ENCODE peak calls at places on chromosome 21, in four cellular contexts. D, Q, F and B are unnamed samples.

GRCh38 chr21:46334351-46335140 is 10.6 kb downstream of the PCNT start:
- DNase-seq in Q (no peak), D (no peak), F (no peak), B (no peak)

GRCh38 chr21:15126948-15127347 is 62.1 kb upstream of the NRIP1 start:
- DNase-seq in D (no peak), F (no peak), Q (no peak), B (no peak)

GRCh38 chr21:35144978-35145377 is 95.9 kb upstream of the RUNX1 start:
- DNase-seq in D (no peak), Q (no peak), F (no peak), B (no peak)

GRCh38 chr21:34344584-34344983 is 19.2 kb upstream of the KCNE2 start:
- DNase-seq in Q (no peak), D (no peak), F (no peak), B (no peak)

GRCh38 chr21:18443686-18444085 is 40.1 kb upstream of the TMPRSS15 start:
- DNase-seq in D (no peak), F (no peak), Q (no peak), B (no peak)

GRCh38 chr21:38993561-38993960 is 187.8 kb downstream of the ETS2 start:
- DNase-seq in F (peak; percentile 72), D (no peak), Q (no peak), B (no peak)

GRCh38 chr21:33655591-33656221 is 13.4 kb downstream of the ITSN1 start:
- DNase-seq in D (no peak), Q (no peak), F (no peak), B (no peak)

GRCh38 chr21:26165331-26165730 is 5.2 kb downstream of the APP start:
- DNase-seq in D (no peak), Q (no peak), F (no peak), B (no peak)

GRCh38 chr21:35020902-35021301 is 28.2 kb downstream of the RUNX1 start:
- DNase-seq in F (no peak), Q (no peak), D (no peak), B (no peak)

GRCh38 chr21:38280446-38280845 is 23.7 kb downstream of the KCNJ15 start:
- DNase-seq in Q (no peak), D (no peak), F (no peak), B (no peak)

GRCh38 chr21:14691924-14692323 is 145.8 kb upstream of the SAMSN1 start:
- DNase-seq in Q (no peak), F (no peak), D (no peak), B (no peak)

GRCh38 chr21:17921579-17922530 is 102.7 kb upstream of the C21orf91 start:
- DNase-seq in D (no peak), F (no peak), Q (no peak), B (no peak)

GRCh38 chr21:31926498-31926897 is 53.7 kb downstream of the HUNK start:
- DNase-seq in Q (no peak), F (no peak), D (no peak), B (no peak)

GRCh38 chr21:31930001-31930400 is 57.2 kb downstream of the HUNK start:
- DNase-seq in F (no peak), Q (no peak), D (no peak), B (no peak)

GRCh38 chr21:31929548-31929947 is 56.7 kb downstream of the HUNK start:
- DNase-seq in Q (peak; percentile 39), F (no peak), D (no peak), B (no peak)

GRCh38 chr21:31924548-31924947 is 51.7 kb downstream of the HUNK start:
- DNase-seq in F (no peak), Q (no peak), D (no peak), B (no peak)

GRCh38 chr21:31927872-31928476 is 55.2 kb downstream of the HUNK start:
- DNase-seq in Q (no peak), F (no peak), D (no peak), B (no peak)
- TF ChIP-seq CTCF in Q (no peak), F (no peak), D (no peak), B (no peak)

GRCh38 chr21:43809346-43809799 is 20.0 kb downstream of the RRP1 start:
- DNase-seq in Q (no peak), D (no peak), F (no peak), B (no peak)
- TF ChIP-seq CTCF in Q (no peak), D (no peak), F (no peak), B (no peak)

DNA sequence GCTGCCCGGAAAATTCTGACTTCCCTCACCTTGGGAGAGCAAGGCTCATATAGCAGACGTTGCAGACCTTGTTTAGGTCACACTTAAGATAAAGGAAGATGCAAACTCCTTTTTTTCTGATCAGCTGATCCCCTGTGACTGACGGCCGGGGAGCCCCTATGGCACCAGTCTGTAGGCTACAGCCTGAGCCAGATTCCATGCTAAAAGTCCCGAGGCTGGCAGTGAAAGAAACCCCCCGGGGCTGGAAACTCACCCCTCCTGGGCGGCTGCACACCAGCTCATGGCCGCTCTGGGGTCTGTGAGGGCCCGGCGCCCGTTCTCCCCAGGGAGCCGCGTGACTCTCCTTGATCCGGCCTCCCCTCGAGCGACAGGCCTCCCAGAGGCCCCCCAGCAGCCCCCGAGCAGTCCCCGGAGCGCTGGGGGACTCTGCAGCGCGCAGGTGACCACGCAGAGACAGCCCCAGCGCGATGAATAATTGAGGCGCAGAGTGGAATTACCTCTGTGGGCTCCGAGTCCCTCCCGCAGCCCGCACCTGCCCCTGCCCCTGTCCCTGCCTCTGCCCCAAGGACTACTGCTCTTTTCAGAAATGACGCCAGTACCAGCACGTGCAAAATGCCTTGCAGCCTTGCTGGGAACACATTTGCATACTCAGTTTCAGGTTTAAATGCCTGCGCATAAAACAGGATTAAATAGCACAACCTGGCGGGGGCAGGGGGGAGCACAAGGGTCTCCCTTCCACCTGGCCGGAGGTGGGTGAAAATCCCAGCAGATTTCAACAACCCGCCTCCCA is 62.6 kb upstream of the CLDN14 start:
- DNase-seq in D (peak; percentile 78), F (no peak), Q (no peak), B (peak; percentile 82)
- TF ChIP-seq CTCF in D (peak; percentile 37), F (no peak), Q (no peak), B (peak; percentile 45)

GRCh38 chr21:44438531-44439210 is 16.6 kb upstream of the LRRC3 start:
- DNase-seq in Q (no peak), F (no peak), D (no peak), B (no peak)

GRCh38 chr21:44441041-44441400 is 14.3 kb upstream of the LRRC3 start:
- DNase-seq in D (no peak), F (no peak), Q (no peak), B (no peak)

GRCh38 chr21:44440241-44441040 is 14.9 kb upstream of the LRRC3 start:
- DNase-seq in Q (no peak), D (no peak), F (no peak), B (no peak)

GRCh38 chr21:44437696-44438431 is 17.4 kb upstream of the LRRC3 start:
- DNase-seq in F (no peak), Q (no peak), D (no peak), B (no peak)

DNA sequence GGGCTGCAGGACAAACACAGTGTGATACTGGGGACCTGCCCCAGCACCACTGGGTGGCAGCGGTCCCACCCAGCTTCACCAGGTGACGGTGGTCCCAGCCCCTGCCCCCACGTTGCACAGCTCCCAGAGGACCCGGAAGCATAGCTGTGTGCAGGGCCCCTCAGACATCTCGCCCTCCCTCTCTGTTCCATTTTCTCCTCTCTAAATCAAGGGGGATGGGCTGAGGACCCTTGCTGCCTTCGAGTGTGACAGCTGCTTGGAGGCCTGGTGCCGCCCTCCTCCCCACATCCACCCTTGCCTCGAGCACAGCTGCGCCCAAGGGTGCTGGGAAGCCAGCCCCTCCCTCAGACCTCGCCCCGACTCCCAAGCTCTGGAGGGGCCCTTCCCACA is 16.1 kb upstream of the LRRC3 start:
- DNase-seq in D (no peak), F (no peak), Q (no peak), B (no peak)
- TF ChIP-seq CTCF in D (no peak), F (no peak), Q (no peak), B (no peak)

GRCh38 chr21:29470397-29470796 is 171.7 kb downstream of the BACH1 start:
- DNase-seq in F (no peak), D (no peak), Q (no peak), B (no peak)
- TF ChIP-seq CTCF in F (no peak), D (no peak), Q (no peak), B (no peak)

GRCh38 chr21:41589620-41590175 is 81.7 kb upstream of the TMPRSS2 start:
- DNase-seq in F (peak; percentile 11), Q (no peak), D (no peak), B (no peak)

GRCh38 chr21:41593051-41593783 is 85.3 kb upstream of the TMPRSS2 start:
- DNase-seq in Q (no peak), F (peak; percentile 14), D (no peak), B (no peak)

GRCh38 chr21:41585199-41585994 is 77.4 kb upstream of the TMPRSS2 start:
- DNase-seq in F (peak; percentile 20), Q (no peak), D (no peak), B (no peak)

GRCh38 chr21:41584603-41585176 is 76.7 kb upstream of the TMPRSS2 start:
- DNase-seq in D (no peak), Q (no peak), F (peak; percentile 14), B (no peak)

DNA sequence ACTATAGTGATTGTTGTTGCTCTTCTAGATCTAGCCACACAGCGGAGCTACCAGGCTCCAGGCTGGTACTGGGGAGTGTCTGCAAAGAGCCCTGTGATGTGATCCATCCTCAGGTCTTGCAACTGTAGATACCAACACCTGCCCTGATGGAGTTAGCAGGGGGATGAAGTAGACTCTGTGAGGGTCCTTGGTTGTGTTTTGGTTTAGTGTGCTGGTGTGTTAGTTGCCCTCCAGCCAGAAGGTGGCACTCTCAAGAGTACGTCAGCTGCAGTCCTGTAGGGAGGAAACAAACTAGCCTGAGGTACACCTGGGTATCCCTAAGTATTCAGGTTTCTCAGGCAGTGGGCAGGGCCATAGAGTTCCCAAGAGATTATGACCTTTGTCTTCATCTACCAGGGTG is 81.2 kb upstream of the TMPRSS2 start:
- DNase-seq in D (no peak), Q (no peak), F (no peak), B (no peak)
- TF ChIP-seq CTCF in D (peak; percentile 19), Q (no peak), F (no peak), B (no peak)

GRCh38 chr21:44686843-44687561 is 5.0 kb upstream of the KRTAP12-1 start:
- DNase-seq in F (peak; percentile 28), Q (no peak), D (no peak), B (no peak)

GRCh38 chr21:44684077-44684476 is 2.1 kb upstream of the KRTAP12-1 start:
- DNase-seq in F (no peak), D (no peak), Q (no peak), B (no peak)

GRCh38 chr21:44687671-44688070 is 5.7 kb upstream of the KRTAP12-1 start:
- DNase-seq in Q (no peak), F (peak; percentile 10), D (no peak), B (no peak)

GRCh38 chr21:44684483-44684882 is 2.5 kb upstream of the KRTAP12-1 start:
- DNase-seq in D (no peak), F (peak; percentile 13), Q (no peak), B (no peak)

GRCh38 chr21:44686000-44686781 is 4.2 kb upstream of the KRTAP12-1 start:
- DNase-seq in Q (no peak), D (peak; percentile 15), F (peak; percentile 36), B (no peak)
- TF ChIP-seq CTCF in Q (no peak), D (no peak), F (no peak), B (no peak)